ENCODE peak calls at places on chromosomes 2 and 18, in ten cellular contexts. K is HT-29; N is bronchial epithelial cell; O is stromal cell of bone marrow; P is lower lobe of right lung; V is globus pallidus; M is M059J; T is stimulated activated CD8-positive, alpha-beta memory T cell treated with anti-CD3 and anti-CD28 coated beads, Interleukin-4, amount 100 ng/mL, for 4 hours; X is skeletal muscle cell; W is fibroblast of lung. R is an unnamed sample.

GRCh38 chr2:2641541-2642410 is 310.7 kb upstream of the MYT1L start:
- DNase-seq in K (no peak), N (no peak), O (no peak), P (no peak), V (no peak), M (peak), T (no peak), X (no peak), W (no peak), R (no peak)

GRCh38 chr2:98583516-98583865 is 24.8 kb downstream of the COA5 start:
- DNase-seq in K (no peak), N (no peak), O (no peak), P (no peak), V (no peak), M (no peak), T (no peak), X (no peak), W (no peak), R (no peak)

GRCh38 chr2:212735648-212736047 is 197.0 kb upstream of the ERBB4 start:
- DNase-seq in K (no peak), N (peak), O (no peak), P (no peak), V (no peak), M (no peak), T (no peak), X (no peak), W (no peak), R (no peak)

GRCh38 chr2:172079838-172080640 is 5.3 kb upstream of the DLX1 start:
- DNase-seq in K (no peak), N (no peak), O (no peak), P (no peak), V (no peak), M (peak), T (no peak), X (no peak), W (no peak), R (no peak)

GRCh38 chr2:8607591-8607990 is 74.3 kb upstream of the ID2 start:
- DNase-seq in K (no peak), N (no peak), O (peak), P (no peak), V (no peak), M (no peak), T (no peak), X (peak), W (no peak), R (no peak)

GRCh38 chr18:74013955-74014354 is 133.7 kb downstream of the FBXO15 start:
- DNase-seq in K (peak), N (peak), O (peak), P (no peak), V (no peak), M (peak), T (no peak), X (peak), W (peak), R (no peak)

GRCh38 chr18:67354091-67354490 is 162.4 kb downstream of the DSEL start:
- DNase-seq in K (no peak), N (no peak), O (no peak), P (no peak), V (no peak), M (no peak), T (no peak), X (no peak), W (no peak), R (no peak)

GRCh38 chr2:216671081-216671411 is 24.3 kb downstream of the IGFBP5 start:
- DNase-seq in K (no peak), N (no peak), O (no peak), P (no peak), V (no peak), M (no peak), T (no peak), X (no peak), W (no peak), R (no peak)

R was measured in small intestine.